ENCODE peak calls at places on chromosomes 12 and 14, in six cellular contexts. Y is NCI-H1092 treated with DMSO at 0.1 percent for 48 hours, J is IMR-90, E is GM19239, Q is GM12865, X is uterus. D is an unnamed sample.

GRCh38 chr12:116687888-116688287 is 50.0 kb downstream of the SPRING1 start:
- DNase-seq in Y (no peak), J (no peak), E (peak), Q (peak), X (peak), D (no peak)

GRCh38 chr12:69105101-69105613 is 134.2 kb upstream of the CPSF6 start:
- DNase-seq in Y (peak), J (no peak), E (no peak), Q (no peak), X (no peak), D (peak)

GRCh38 chr12:96670334-96670899 is 181.0 kb downstream of the CFAP54 start:
- DNase-seq in Y (no peak), J (no peak), E (no peak), Q (no peak), X (no peak), D (no peak)

GRCh38 chr12:6383572-6384498 is at the start of gene LTBR:
- DNase-seq in Y (no peak), J (peak), E (no peak), Q (peak), X (peak), D (peak)

GRCh38 chr12:74066476-74066875 is 471.2 kb upstream of the ATXN7L3B start:
- DNase-seq in Y (no peak), J (no peak), E (no peak), Q (no peak), X (no peak), D (no peak)

GRCh38 chr12:88393017-88393767 is 187.1 kb downstream of the KITLG start:
- DNase-seq in Y (no peak), J (peak), E (no peak), Q (peak), X (no peak), D (peak)

GRCh38 chr12:109767456-109767855 is 53.8 kb downstream of the FAM222A start:
- DNase-seq in Y (no peak), J (no peak), E (no peak), Q (no peak), X (no peak), D (no peak)

GRCh38 chr14:37436519-37436918 is 158.5 kb downstream of the FOXA1 start:
- DNase-seq in Y (peak), J (no peak), E (no peak), Q (no peak), X (no peak), D (no peak)

GRCh38 chr12:123546281-123546680 is 12.8 kb upstream of the RILPL1 start:
- DNase-seq in Y (no peak), J (peak), E (no peak), Q (no peak), X (no peak), D (peak)

GRCh38 chr12:130331146-130331545 is 6.5 kb upstream of the PIWIL1 start:
- DNase-seq in Y (no peak), J (no peak), E (no peak), Q (no peak), X (no peak), D (no peak)

GRCh38 chr12:3777206-3777809 is 24.4 kb upstream of the CRACR2A start:
- DNase-seq in Y (peak), J (peak), E (peak), Q (peak), X (no peak), D (no peak)